ENCODE peak calls at places on chromosome 1, in six cellular contexts. G is NAMALWA; H is activated naive CD4-positive, alpha-beta T cell; Q is T follicular helper cell; T is mesothelial cell of epicardium; Z is transverse colon. W is an unnamed sample.

GRCh38 chr1:81803423-81804103 is 2.8 kb downstream of the ADGRL2 start:
- DNase-seq in G (no peak), H (no peak), Q (no peak), T (no peak), Z (no peak), W (no peak)

GRCh38 chr1:150141452-150141851 is 8.3 kb upstream of the PLEKHO1 start:
- DNase-seq in G (no peak), H (no peak), Q (no peak), T (no peak), Z (no peak), W (no peak)

GRCh38 chr1:203627819-203628184 is 1.2 kb downstream of the ATP2B4 start:
- DNase-seq in G (no peak), H (no peak), Q (no peak), T (no peak), Z (peak), W (peak)

GRCh38 chr1:111920221-111921024 is 69.0 kb downstream of the KCND3 start:
- DNase-seq in G (no peak), H (no peak), Q (no peak), T (no peak), Z (no peak), W (no peak)

GRCh38 chr1:59514061-59514909 is 217.4 kb downstream of the FGGY start:
- DNase-seq in G (no peak), H (no peak), Q (no peak), T (no peak), Z (no peak), W (no peak)

GRCh38 chr1:96782861-96783260 is 61.3 kb downstream of the PTBP2 start:
- DNase-seq in G (no peak), H (no peak), Q (no peak), T (no peak), Z (no peak), W (no peak)

GRCh38 chr1:25649505-25650218 is 33.1 kb downstream of the MAN1C1 start:
- DNase-seq in G (no peak), H (no peak), Q (no peak), T (no peak), Z (no peak), W (no peak)

GRCh38 chr1:162365284-162366041 is 11.2 kb downstream of the SPATA46 start:
- DNase-seq in G (no peak), H (no peak), Q (no peak), T (no peak), Z (no peak), W (no peak)

GRCh38 chr1:178341218-178341956 is 155.4 kb downstream of the CLEC20A start:
- DNase-seq in G (no peak), H (no peak), Q (no peak), T (peak), Z (peak), W (peak)

GRCh38 chr1:166390406-166390805 is 223.6 kb upstream of the FAM78B start:
- DNase-seq in G (no peak), H (no peak), Q (no peak), T (no peak), Z (no peak), W (no peak)